ENCODE peak calls at places on chromosomes 5 and 9, in four cellular contexts. C, S, U and X are unnamed samples.
A peak's percentile ranks its signal among the peaks of the same experiment; 100 is the strongest.

GRCh38 chr5:139745800-139746690 is 49.6 kb upstream of the PSD2 start:
- DNase-seq in S (peak; percentile 87), U (peak; percentile 71), C (no peak), X (peak; percentile 71)

GRCh38 chr5:33649801-33650482 is 209.2 kb downstream of the TARS1 start:
- DNase-seq in S (no peak), U (peak; percentile 76), C (no peak), X (no peak)

GRCh38 chr5:119274024-119274766 is 81.6 kb upstream of the TNFAIP8 start:
- DNase-seq in S (no peak), U (peak; percentile 94), C (no peak), X (no peak)

GRCh38 chr9:122263699-122264349 is 816 bp downstream of the RBM18 start:
- DNase-seq in S (no peak), C (no peak), U (peak; percentile 1), X (peak; percentile 53)

GRCh38 chr9:136021891-136022681 is 60.9 kb upstream of the UBAC1 start:
- DNase-seq in U (no peak), S (no peak), C (no peak), X (no peak)

GRCh38 chr5:132385321-132386105 is 16.0 kb downstream of the SLC22A5 start:
- DNase-seq in C (peak; percentile 63), S (no peak), U (peak; percentile 56), X (peak; percentile 65)

GRCh38 chr5:126741361-126741760 is 35.6 kb upstream of the LMNB1 start:
- DNase-seq in S (no peak), C (no peak), U (no peak), X (no peak)

GRCh38 chr9:15349892-15350761 is 43.1 kb upstream of the TTC39B start:
- DNase-seq in C (peak; percentile 12), S (no peak), U (peak; percentile 69), X (no peak)

GRCh38 chr5:142924135-142924883 is 154.1 kb downstream of the ARHGAP26 start:
- DNase-seq in C (no peak), U (no peak), S (no peak), X (peak; percentile 58)

GRCh38 chr5:172429201-172429940 is 25.0 kb downstream of the SH3PXD2B start:
- DNase-seq in S (no peak), U (peak; percentile 85), C (no peak), X (no peak)

GRCh38 chr5:133990396-133990795 is 14.4 kb downstream of the VDAC1 start:
- DNase-seq in S (no peak), U (no peak), C (no peak), X (no peak)

GRCh38 chr9:124126571-124127289 is 115.2 kb downstream of the LHX2 start:
- DNase-seq in S (peak; percentile 91), U (peak; percentile 78), C (peak; percentile 90), X (peak; percentile 77)

GRCh38 chr5:67361932-67362729 is 165.5 kb upstream of the CD180 start:
- DNase-seq in U (peak; percentile 14), S (no peak), C (no peak), X (no peak)

GRCh38 chr5:132475531-132475930 is 15.0 kb downstream of the IRF1 start:
- DNase-seq in S (no peak), U (no peak), C (no peak), X (no peak)

GRCh38 chr9:70427161-70427945 is 12.9 kb upstream of the KLF9 start:
- DNase-seq in S (no peak), C (no peak), U (no peak), X (peak; percentile 32)

GRCh38 chr9:109968702-109969450 is 188.9 kb downstream of the PALM2AKAP2 start:
- DNase-seq in S (no peak), U (peak; percentile 30), C (peak; percentile 40), X (peak; percentile 15)

GRCh38 chr9:18189876-18190670 is 283.9 kb upstream of the ADAMTSL1 start:
- DNase-seq in U (peak; percentile 72), C (no peak), S (no peak), X (no peak)

GRCh38 chr5:120388016-120388781 is 75.9 kb upstream of the PRR16 start:
- DNase-seq in S (no peak), C (peak; percentile 9), U (peak; percentile 72), X (peak; percentile 3)

GRCh38 chr5:65062684-65063083 is 294.0 kb downstream of the CWC27 start:
- DNase-seq in U (peak; percentile 93), C (peak; percentile 55), S (no peak), X (no peak)

GRCh38 chr9:129740174-129740573 is 12.7 kb downstream of the PTGES start:
- DNase-seq in S (no peak), C (no peak), U (no peak), X (no peak)

GRCh38 chr9:35487066-35487465 is 2.8 kb upstream of the RUSC2 start:
- DNase-seq in S (no peak), C (no peak), U (no peak), X (no peak)

GRCh38 chr9:70672136-70672535 is 257.7 kb upstream of the KLF9 start:
- DNase-seq in U (no peak), C (no peak), S (no peak), X (no peak)

GRCh38 chr9:129182625-129183494 is 4.8 kb upstream of the IER5L start:
- DNase-seq in S (no peak), C (no peak), U (no peak), X (peak; percentile 27)

GRCh38 chr5:77266291-77266690 is 55.8 kb downstream of the PDE8B start:
- DNase-seq in C (no peak), S (no peak), U (peak; percentile 17), X (no peak)

GRCh38 chr5:120684213-120684612 is 220.1 kb downstream of the PRR16 start:
- DNase-seq in S (no peak), U (peak; percentile 30), C (no peak), X (peak; percentile 14)

GRCh38 chr5:158705901-158706300 is 393.8 kb downstream of the EBF1 start:
- DNase-seq in U (no peak), S (no peak), C (no peak), X (no peak)

GRCh38 chr9:112041536-112042243 is 133.4 kb downstream of the SUSD1 start:
- DNase-seq in U (peak; percentile 96), S (no peak), C (peak; percentile 75), X (no peak)

GRCh38 chr5:31270396-31270795 is 76.9 kb downstream of the CDH6 start:
- DNase-seq in S (no peak), U (peak; percentile 6), C (no peak), X (peak; percentile 59)

GRCh38 chr9:131045300-131046092 is 36.5 kb downstream of the LAMC3 start:
- DNase-seq in S (no peak), C (no peak), U (no peak), X (no peak)

GRCh38 chr5:71924980-71925379 is 182.3 kb upstream of the MAP1B start:
- DNase-seq in C (no peak), S (no peak), U (peak; percentile 83), X (peak; percentile 36)

GRCh38 chr5:170632985-170633234 is 129.1 kb downstream of the KCNIP1 start:
- DNase-seq in C (no peak), S (peak; percentile 92), U (peak; percentile 9), X (no peak)

GRCh38 chr5:14144586-14145355 is 1.6 kb downstream of the TRIO start:
- DNase-seq in C (no peak), U (peak; percentile 86), S (peak; percentile 89), X (no peak)

GRCh38 chr5:150163035-150163434 is 3.5 kb upstream of the CDX1 start:
- DNase-seq in C (no peak), S (no peak), U (no peak), X (no peak)

GRCh38 chr5:180291943-180292831 is at the start of gene MAPK9:
- DNase-seq in U (peak; percentile 85), S (peak; percentile 94), C (peak; percentile 83), X (peak; percentile 85)

GRCh38 chr9:127116088-127116726 is 6.2 kb downstream of the ANGPTL2 start:
- DNase-seq in U (no peak), S (no peak), C (no peak), X (no peak)

GRCh38 chr9:131101207-131101964 is 5.1 kb downstream of the AIF1L start:
- DNase-seq in S (no peak), C (no peak), U (no peak), X (no peak)